ENCODE peak calls at places on chromosome 15, in seven cellular contexts. U, B, V, J, A, Y and M are unnamed samples.

GRCh38 chr15:91710072-91710471 is 143.4 kb upstream of the SLCO3A1 start:
- DNase-seq in U (no peak), B (no peak), V (no peak), J (no peak), A (no peak), Y (no peak), M (no peak)

GRCh38 chr15:90539789-90540188 is 10.1 kb downstream of the CRTC3 start:
- DNase-seq in U (no peak), B (no peak), V (no peak), J (no peak), A (no peak), Y (no peak), M (no peak)

GRCh38 chr15:94352940-94353820 is 121.8 kb downstream of the MCTP2 start:
- DNase-seq in U (no peak), B (no peak), V (peak; percentile 45), J (no peak), A (no peak), Y (no peak), M (no peak)

GRCh38 chr15:77591960-77592613 is 40.6 kb downstream of the LINGO1 start:
- DNase-seq in U (no peak), B (no peak), V (no peak), J (no peak), A (no peak), Y (no peak), M (no peak)

GRCh38 chr15:30991301-30992072 is at the start of gene MTMR10:
- DNase-seq in U (peak; percentile 78), B (peak; percentile 36), V (peak; percentile 48), J (no peak), A (peak; percentile 96), Y (peak; percentile 94), M (no peak)

GRCh38 chr15:64634576-64635485 is 140.6 kb downstream of the RBPMS2 start:
- DNase-seq in U (peak; percentile 79), B (no peak), V (peak; percentile 72), J (peak; percentile 91), A (no peak), Y (no peak), M (no peak)

GRCh38 chr15:29612701-29613100 is 209.6 kb downstream of the TJP1 start:
- DNase-seq in U (peak; percentile 34), B (no peak), V (no peak), J (no peak), A (no peak), Y (no peak), M (no peak)

GRCh38 chr15:95263751-95264150 is 1032.4 kb downstream of the MCTP2 start:
- DNase-seq in U (no peak), B (no peak), V (no peak), J (no peak), A (no peak), Y (no peak), M (no peak)

GRCh38 chr15:52243697-52244555 is 51.7 kb downstream of the MYO5C start:
- DNase-seq in U (no peak), B (no peak), V (no peak), J (no peak), A (no peak), Y (no peak), M (no peak)

GRCh38 chr15:71259866-71260265 is 144.6 kb downstream of the THSD4 start:
- DNase-seq in U (no peak), B (no peak), V (no peak), J (no peak), A (no peak), Y (no peak), M (no peak)

GRCh38 chr15:55240125-55240760 is 43.5 kb upstream of the RSL24D1 start:
- DNase-seq in U (peak; percentile 79), B (no peak), V (no peak), J (no peak), A (no peak), Y (no peak), M (no peak)

GRCh38 chr15:25545017-25545416 is 106.2 kb upstream of the UBE3A start:
- DNase-seq in U (no peak), B (no peak), V (no peak), J (no peak), A (no peak), Y (no peak), M (no peak)

GRCh38 chr15:45496658-45497057 is 25.9 kb downstream of the SLC30A4 start:
- DNase-seq in U (no peak), B (no peak), V (no peak), J (no peak), A (no peak), Y (no peak), M (no peak)

GRCh38 chr15:90336705-90337141 is 15.4 kb upstream of the ZNF774 start:
- DNase-seq in U (no peak), B (no peak), V (no peak), J (no peak), A (no peak), Y (no peak), M (no peak)

GRCh38 chr15:47504624-47505256 is 212.6 kb upstream of the SEMA6D start:
- DNase-seq in U (no peak), B (no peak), V (no peak), J (no peak), A (no peak), Y (no peak), M (no peak)

GRCh38 chr15:76840830-76841460 is 64.2 kb downstream of the SCAPER start:
- DNase-seq in U (peak; percentile 51), B (peak; percentile 8), V (peak; percentile 26), J (no peak), A (peak; percentile 42), Y (no peak), M (no peak)

GRCh38 chr15:68275165-68275746 is 2.3 kb upstream of the FEM1B start:
- DNase-seq in U (no peak), B (no peak), V (peak; percentile 68), J (no peak), A (no peak), Y (no peak), M (no peak)

GRCh38 chr15:68278345-68279217 is 1.0 kb downstream of the FEM1B start:
- DNase-seq in U (peak; percentile 79), B (no peak), V (peak; percentile 65), J (no peak), A (peak; percentile 53), Y (no peak), M (peak; percentile 51)

GRCh38 chr15:68277605-68278344 is at the start of gene FEM1B:
- DNase-seq in U (peak; percentile 92), B (peak; percentile 81), V (peak; percentile 83), J (peak; percentile 68), A (peak; percentile 93), Y (peak; percentile 88), M (peak; percentile 72)

GRCh38 chr15:68276668-68277067 is 877 bp upstream of the FEM1B start:
- DNase-seq in U (no peak), B (no peak), V (no peak), J (no peak), A (no peak), Y (no peak), M (no peak)

DNA sequence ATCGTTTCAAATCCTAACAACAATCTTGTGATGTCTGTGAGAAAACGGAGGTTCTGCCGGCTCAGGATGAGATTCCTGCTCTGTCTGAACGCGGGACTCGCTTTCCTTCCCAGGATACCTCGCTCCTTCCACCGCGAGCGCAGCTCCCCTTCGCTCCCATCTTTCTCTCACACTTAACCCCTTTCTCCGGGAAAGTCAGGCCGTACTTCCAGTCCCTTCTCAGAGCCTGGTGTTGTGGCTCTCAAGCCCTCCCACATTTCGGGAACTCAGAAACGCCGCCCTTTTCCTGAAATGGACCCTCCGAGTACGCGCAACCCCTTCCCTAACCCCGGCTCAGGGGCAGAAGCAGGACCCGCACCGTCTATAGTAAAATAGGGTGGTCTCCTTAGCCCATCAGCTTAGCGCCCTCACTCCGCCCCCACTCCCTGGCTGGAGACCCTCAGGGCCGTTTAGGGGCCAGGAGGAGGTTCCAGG is 377 bp upstream of the FEM1B start:
- DNase-seq in U (no peak), B (no peak), V (no peak), J (no peak), A (peak; percentile 72), Y (no peak), M (no peak)
- H3K9ac ChIP-seq in U (peak overlapping the region; percentile 89), B (peak overlapping the region; percentile 82), V (peak overlapping the region; percentile 93), J (peak overlapping the region; percentile 85), A (peak overlapping the region; percentile 98), Y (peak overlapping the region; percentile 87), M (peak overlapping the region; percentile 94)

GRCh38 chr15:67118808-67119207 is 53.4 kb downstream of the SMAD3 start:
- DNase-seq in U (no peak), B (no peak), V (no peak), J (no peak), A (no peak), Y (no peak), M (no peak)
- H3K27ac ChIP-seq in U (peak overlapping the region; percentile 92), B (no peak overlapping the region), V (no peak overlapping the region), J (no peak overlapping the region), A (peak overlapping the region; percentile 99), Y (no peak overlapping the region), M (no peak overlapping the region)

DNA sequence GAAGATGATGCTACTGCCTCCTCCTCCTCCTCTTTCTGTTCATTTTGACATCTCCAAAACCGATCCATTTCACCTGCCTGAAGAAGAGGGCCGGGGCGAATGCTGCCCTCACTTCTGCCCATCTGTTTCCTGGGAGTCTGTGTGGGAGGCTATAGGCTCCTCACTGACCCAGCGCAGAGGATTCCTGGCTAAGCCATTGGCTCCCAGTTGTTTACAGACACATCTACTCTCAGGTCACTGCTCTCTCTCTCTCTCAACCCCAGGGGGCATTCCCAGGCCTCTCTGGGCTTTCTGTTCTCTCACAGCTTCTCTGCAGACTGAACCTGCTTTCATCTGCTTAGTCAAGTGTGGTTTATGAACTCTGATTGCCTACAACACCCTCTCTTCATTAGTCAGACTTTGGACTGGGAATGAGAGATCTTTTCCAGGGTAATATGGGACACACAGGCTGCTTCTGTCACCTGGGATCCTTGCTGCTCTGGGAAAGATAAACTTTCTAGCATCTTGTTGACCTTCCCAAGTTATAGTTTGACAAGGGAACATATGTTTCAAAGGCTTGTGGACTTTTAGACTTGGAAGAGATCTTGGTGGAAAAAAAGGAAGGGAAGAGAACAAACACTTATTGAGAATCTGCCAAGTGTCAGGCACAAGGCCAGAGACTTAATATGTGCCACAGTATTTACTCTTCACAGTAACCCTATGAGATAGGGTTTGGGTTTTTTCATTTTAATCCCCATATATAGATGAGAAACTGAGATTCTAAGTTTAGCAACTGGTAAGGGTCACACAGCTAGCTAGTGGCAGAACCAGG is 30.2 kb upstream of the USP3 start:
- DNase-seq in U (no peak), B (no peak), V (peak; percentile 99), J (peak; percentile 97), A (no peak), Y (no peak), M (no peak)
- TF ChIP-seq POLR2AphosphoS5 in U (no peak), B (no peak), V (peak; percentile 87), J (peak; percentile 30), A (no peak), Y (no peak), M (no peak)

GRCh38 chr15:39456582-39457330 is 124.1 kb upstream of the THBS1 start:
- DNase-seq in U (no peak), B (no peak), V (no peak), J (no peak), A (no peak), Y (no peak), M (no peak)

GRCh38 chr15:39455502-39455991 is 125.3 kb upstream of the THBS1 start:
- DNase-seq in U (no peak), B (no peak), V (peak; percentile 97), J (no peak), A (peak; percentile 5), Y (peak; percentile 47), M (no peak)

GRCh38 chr15:39456113-39456512 is 124.8 kb upstream of the THBS1 start:
- DNase-seq in U (no peak), B (no peak), V (no peak), J (no peak), A (no peak), Y (no peak), M (no peak)

GRCh38 chr15:39453500-39454073 is 127.3 kb upstream of the THBS1 start:
- DNase-seq in U (no peak), B (no peak), V (no peak), J (peak; percentile 31), A (no peak), Y (no peak), M (no peak)

GRCh38 chr15:39454189-39454986 is 126.5 kb upstream of the THBS1 start:
- DNase-seq in U (no peak), B (no peak), V (peak; percentile 43), J (no peak), A (peak; percentile 6), Y (no peak), M (no peak)
- H3K9ac ChIP-seq in U (no peak overlapping the region), B (no peak overlapping the region), V (no peak overlapping the region), J (no peak overlapping the region), A (no peak overlapping the region), Y (no peak overlapping the region), M (no peak overlapping the region)